ENCODE peak calls at places on chromosomes 5 and 9, in eight cellular contexts. V is nephron progenitor cell, R is adrenal gland, P is spleen, O is type B pancreatic cell, N is stomach, M is suprapubic skin, X is cardiac fibroblast. C is an unnamed sample.

GRCh38 chr5:86320266-86320665 is 297.5 kb upstream of the COX7C start:
- DNase-seq in P (no peak), R (no peak), V (no peak), M (no peak), O (no peak), X (no peak), N (no peak), C (no peak)

GRCh38 chr9:124256517-124257069 is 1.2 kb upstream of the NEK6 start:
- DNase-seq in M (no peak), P (peak), O (no peak), X (peak), R (no peak), V (no peak), N (no peak), C (no peak)

GRCh38 chr5:174337276-174338203 is 292.0 kb downstream of the NSG2 start:
- DNase-seq in V (peak), X (no peak), O (no peak), R (no peak), P (no peak), N (no peak), M (no peak), C (peak)

GRCh38 chr5:134463176-134463720 is 51.6 kb upstream of the CDKN2AIPNL start:
- DNase-seq in R (no peak), X (no peak), M (peak), V (no peak), O (no peak), P (peak), N (no peak), C (no peak)

GRCh38 chr9:110655723-110656641 is 12.6 kb upstream of the MUSK start:
- DNase-seq in V (no peak), P (no peak), O (no peak), R (peak), N (no peak), X (peak), M (no peak), C (no peak)

GRCh38 chr9:86406366-86406765 is 52.2 kb upstream of the TUT7 start:
- DNase-seq in P (no peak), O (no peak), N (no peak), R (no peak), M (no peak), V (no peak), X (peak), C (no peak)

GRCh38 chr5:169265888-169266287 is 35.1 kb downstream of the SLIT3 start:
- DNase-seq in O (no peak), N (no peak), M (no peak), V (no peak), P (no peak), X (peak), R (no peak), C (no peak)

GRCh38 chr9:72453797-72454196 is 67.6 kb upstream of the TMC1 start:
- DNase-seq in N (no peak), V (no peak), O (no peak), M (no peak), R (no peak), X (no peak), P (no peak), C (no peak)

GRCh38 chr5:143148461-143149170 is 254.9 kb downstream of the NR3C1 start:
- DNase-seq in X (peak), M (no peak), P (no peak), O (no peak), V (no peak), N (no peak), R (no peak), C (no peak)

GRCh38 chr5:75048457-75048953 is 3.9 kb downstream of the GCNT4 start:
- DNase-seq in N (no peak), V (no peak), X (peak), R (no peak), M (no peak), P (no peak), O (no peak), C (no peak)

GRCh38 chr9:99966720-99967119 is 60.3 kb downstream of the STX17 start:
- DNase-seq in O (no peak), X (peak), M (no peak), N (peak), P (no peak), V (no peak), R (no peak), C (no peak)

GRCh38 chr9:6545017-6545691 is 100.4 kb downstream of the GLDC start:
- DNase-seq in R (no peak), O (no peak), N (no peak), X (peak), M (no peak), V (no peak), P (no peak), C (no peak)

GRCh38 chr5:119031905-119032304 is 39.0 kb upstream of the DMXL1 start:
- DNase-seq in M (no peak), X (no peak), O (no peak), P (no peak), R (no peak), N (no peak), V (no peak), C (no peak)

GRCh38 chr5:161134123-161134522 is 282.1 kb upstream of the ATP10B start:
- DNase-seq in O (no peak), X (no peak), R (no peak), V (no peak), P (no peak), N (no peak), M (no peak), C (no peak)

GRCh38 chr9:129351642-129352151 is 173.6 kb upstream of the IER5L start:
- DNase-seq in M (no peak), X (no peak), R (no peak), V (peak), O (no peak), P (no peak), N (no peak), C (no peak)

GRCh38 chr9:115466784-115467183 is 348.8 kb upstream of the TNC start:
- DNase-seq in O (no peak), R (no peak), P (no peak), V (no peak), X (no peak), M (no peak), N (no peak), C (no peak)

GRCh38 chr5:174190073-174190675 is 144.7 kb downstream of the NSG2 start:
- DNase-seq in P (no peak), O (no peak), R (no peak), M (peak), V (no peak), X (no peak), N (no peak), C (no peak)

GRCh38 chr9:136009516-136009915 is 48.3 kb upstream of the UBAC1 start:
- DNase-seq in O (no peak), X (no peak), P (peak), R (no peak), V (peak), M (no peak), N (no peak), C (no peak)

GRCh38 chr9:138071292-138071691 is 193.7 kb downstream of the CACNA1B start:
- DNase-seq in O (peak), R (no peak), X (no peak), P (peak), V (no peak), M (no peak), N (peak), C (peak)

GRCh38 chr5:21774281-21774680 is 1078.9 kb downstream of the CDH12 start:
- DNase-seq in R (no peak), N (no peak), M (no peak), X (no peak), O (no peak), V (no peak), P (no peak), C (no peak)

GRCh38 chr9:86073839-86074238 is 25.5 kb downstream of the GOLM1 start:
- DNase-seq in N (no peak), P (no peak), V (no peak), M (no peak), O (no peak), X (no peak), R (no peak), C (no peak)

GRCh38 chr5:1164696-1165630 is 36.4 kb upstream of the SLC6A19 start:
- DNase-seq in R (no peak), O (no peak), V (no peak), X (no peak), M (no peak), N (no peak), P (no peak), C (no peak)

DNA sequence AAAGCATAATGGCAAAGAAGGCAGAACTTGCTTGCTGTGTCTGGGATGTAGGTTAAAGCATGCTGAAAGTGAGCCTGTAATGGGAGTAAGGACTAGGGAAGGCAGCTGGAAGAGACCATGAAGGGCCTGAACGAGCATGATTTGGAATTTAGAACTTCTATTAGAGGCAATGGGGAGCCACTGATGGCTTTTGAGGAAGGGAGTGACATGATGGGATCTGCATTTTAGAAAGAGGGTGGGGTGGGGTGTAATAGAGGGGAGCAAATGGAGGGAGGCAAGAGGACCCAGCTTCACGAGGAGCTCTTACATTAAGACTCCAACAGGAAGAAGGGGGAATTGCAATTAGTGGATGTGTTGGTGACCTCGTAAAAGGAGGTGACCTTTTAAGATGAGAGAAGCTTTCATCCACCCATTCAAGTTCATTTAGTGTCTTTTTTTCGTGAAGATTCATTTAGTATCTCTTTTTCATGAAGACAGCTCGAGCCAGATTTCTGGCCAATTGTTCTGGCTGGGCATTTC is 13.6 kb upstream of the GABRP start:
- DNase-seq in P (no peak), O (no peak), V (no peak), R (no peak), M (no peak), X (no peak), N (no peak), C (no peak)
- TF ChIP-seq CTCF in P (no peak), O (no peak), V (no peak), R (no peak), M (no peak), X (no peak), N (no peak), C (no peak)

DNA sequence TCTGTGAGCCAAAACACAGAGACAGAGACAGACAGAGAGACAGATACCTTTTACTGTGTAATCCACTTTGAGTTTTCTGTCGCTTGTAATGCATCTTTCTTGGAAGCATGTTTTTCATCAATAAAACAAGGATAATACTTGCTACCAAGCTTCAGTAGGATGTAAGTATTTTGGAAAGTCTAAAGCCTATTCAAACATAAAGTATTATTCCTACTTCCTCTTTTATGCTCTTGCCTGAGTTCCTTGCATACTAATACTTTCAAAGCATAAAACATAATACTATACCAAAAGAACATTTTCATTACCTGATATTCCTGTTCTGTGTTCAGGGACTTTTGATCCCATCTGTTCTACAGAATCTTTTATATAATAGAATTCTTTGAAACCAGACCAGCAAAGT is 64.5 kb upstream of the SLC30A5 start:
- DNase-seq in O (no peak), X (no peak), R (no peak), N (no peak), M (no peak), P (no peak), V (no peak), C (no peak)
- TF ChIP-seq CTCF in O (no peak), X (no peak), R (no peak), N (no peak), M (no peak), P (no peak), V (no peak), C (no peak)

GRCh38 chr5:178839319-178839704 is 20.4 kb upstream of the ZNF354B start:
- DNase-seq in V (peak), M (no peak), X (peak), R (peak), N (peak), O (no peak), P (peak), C (no peak)
- TF ChIP-seq CTCF in V (peak), M (peak), X (peak), R (peak), N (peak), O (peak), P (peak), C (no peak)

DNA sequence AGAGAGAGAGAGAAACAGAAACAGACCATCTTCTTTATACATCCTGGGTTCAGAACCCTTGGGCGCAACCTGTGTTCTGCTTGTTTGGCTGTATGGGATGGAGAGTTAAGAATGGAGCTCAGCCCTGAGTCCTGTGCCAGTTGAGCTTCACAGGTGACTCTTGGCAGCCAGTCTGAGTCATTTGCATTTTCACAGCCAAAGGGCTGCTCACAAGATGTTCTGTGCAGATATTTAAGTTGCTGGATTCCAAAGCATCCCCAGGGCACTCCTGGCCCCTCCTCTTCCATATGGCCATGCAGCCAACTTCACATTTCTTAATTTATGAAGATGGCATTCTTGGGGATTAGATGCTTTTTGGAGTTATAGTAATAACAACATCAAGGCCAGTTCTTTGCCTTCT is 143.6 kb downstream of the CARTPT start:
- DNase-seq in V (no peak), N (no peak), R (no peak), O (no peak), X (no peak), M (no peak), P (no peak), C (no peak)
- TF ChIP-seq CTCF in V (no peak), N (no peak), R (no peak), O (no peak), X (no peak), M (no peak), P (no peak), C (no peak)

DNA sequence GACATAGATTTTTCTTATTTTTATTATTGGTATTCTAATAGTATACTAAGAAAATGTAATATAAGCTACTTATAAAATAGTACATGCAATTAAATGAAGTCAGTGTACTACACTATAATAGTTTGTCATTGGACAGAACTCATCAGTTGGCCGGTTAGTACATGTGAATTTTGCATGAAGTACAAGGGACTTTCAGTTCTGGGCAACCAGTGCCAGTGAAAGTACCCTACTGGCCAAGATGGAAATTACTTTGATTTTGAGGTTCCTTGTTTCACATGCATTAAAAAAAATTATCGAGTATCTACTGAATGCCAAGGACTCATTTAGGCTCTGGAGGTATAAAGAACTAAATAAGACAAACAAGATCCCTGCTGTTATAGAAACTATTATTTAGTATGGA is 213.4 kb upstream of the ELL2 start:
- DNase-seq in X (peak), N (no peak), P (no peak), V (no peak), O (no peak), R (no peak), M (no peak), C (no peak)
- TF ChIP-seq CTCF in X (peak), N (peak), P (no peak), V (no peak), O (peak), R (peak), M (no peak), C (peak)

C was measured in mesothelial cell of epicardium.